ENCODE peak calls at places on chromosomes 11 and 22, in ten cellular contexts. S is heart left ventricle; C is GM10248; L is colonic mucosa; X is EH; G is stimulated activated CD4-positive, alpha-beta T cell treated with anti-CD3 and anti-CD28 coated beads, Interleukin-12 subunit alpha, Interleukin-12 subunit beta, amount 100 ng/mL, for 24 hours; Y is ACHN; M is progenitor cell of endocrine pancreas; H is IMR-90; J is brain microvascular endothelial cell. K is an unnamed sample.

GRCh38 chr22:38717244-38717643 is 11.5 kb downstream of the GTPBP1 start:
- DNase-seq in X (no peak), Y (no peak), L (no peak), H (no peak), C (no peak), G (no peak), J (no peak), M (no peak), S (no peak), K (no peak)

GRCh38 chr11:8221917-8222316 is 41.8 kb downstream of the LMO1 start:
- DNase-seq in Y (no peak), H (no peak), S (no peak), X (no peak), G (no peak), J (no peak), C (no peak), M (no peak), L (no peak), K (no peak)

GRCh38 chr11:77407613-77408012 is 66.3 kb downstream of the PAK1 start:
- DNase-seq in Y (peak), J (peak), G (no peak), L (peak), C (no peak), H (peak), S (peak), M (no peak), X (peak), K (peak)

GRCh38 chr22:50603511-50604255 is 3.1 kb downstream of the MAPK8IP2 start:
- DNase-seq in G (no peak), L (no peak), X (no peak), S (no peak), J (no peak), C (no peak), M (no peak), Y (no peak), H (no peak), K (no peak)

GRCh38 chr11:78344114-78344513 is 73.5 kb downstream of the GAB2 start:
- DNase-seq in C (no peak), L (no peak), H (no peak), X (peak), J (no peak), G (no peak), M (no peak), S (no peak), Y (no peak), K (no peak)

GRCh38 chr11:115439385-115439784 is 64.8 kb downstream of the CADM1 start:
- DNase-seq in M (no peak), S (no peak), H (peak), G (no peak), J (no peak), X (peak), Y (peak), L (no peak), C (no peak), K (no peak)

GRCh38 chr11:120375076-120375475 is 38.9 kb downstream of the ARHGEF12 start:
- DNase-seq in S (no peak), H (peak), J (peak), X (no peak), M (no peak), G (no peak), C (no peak), Y (no peak), L (no peak), K (no peak)

GRCh38 chr11:126948563-126948962 is 52.0 kb downstream of the KIRREL3 start:
- DNase-seq in Y (no peak), G (no peak), X (no peak), S (no peak), L (no peak), H (peak), J (no peak), C (no peak), M (no peak), K (no peak)

GRCh38 chr22:30783021-30783420 is 88.3 kb downstream of the OSBP2 start:
- DNase-seq in J (no peak), C (no peak), X (no peak), M (no peak), G (no peak), S (no peak), Y (no peak), H (no peak), L (no peak), K (no peak)